ENCODE peak calls at places on chromosomes 4 and X, in nine cellular contexts. Z, C, Y, P, T, W, E, K and U are unnamed samples.

GRCh38 chrX:7889680-7890079 is 37.5 kb downstream of the PNPLA4 start:
- DNase-seq in Z (no peak), Y (no peak), P (no peak), W (no peak), T (no peak), E (no peak), C (no peak), K (no peak), U (no peak)

GRCh38 chr4:139975830-139976272 is 178.1 kb downstream of the MAML3 start:
- DNase-seq in W (no peak), K (peak), P (no peak), C (no peak), Z (no peak), E (peak), Y (no peak), T (no peak), U (no peak)

GRCh38 chr4:183141997-183142396 is 42.9 kb downstream of the WWC2 start:
- DNase-seq in W (no peak), K (no peak), E (no peak), Y (no peak), C (no peak), Z (no peak), T (no peak), P (no peak), U (no peak)

GRCh38 chr4:673349-674091 is 556 bp downstream of the ATP5ME start:
- DNase-seq in Y (no peak), K (peak), P (peak), W (peak), T (no peak), C (no peak), E (peak), Z (peak), U (no peak)

GRCh38 chr4:110005461-110006056 is 92.9 kb downstream of the EGF start:
- DNase-seq in P (peak), W (no peak), C (no peak), T (peak), Z (no peak), Y (peak), K (peak), E (no peak), U (peak)

GRCh38 chr4:41364871-41365270 is 108.1 kb downstream of the UCHL1 start:
- DNase-seq in C (no peak), Z (no peak), P (no peak), W (no peak), K (no peak), E (no peak), Y (no peak), T (no peak), U (no peak)

GRCh38 chr4:139558235-139559094 is 2.4 kb upstream of the SETD7 start:
- DNase-seq in C (peak), E (no peak), P (no peak), T (no peak), Z (peak), W (no peak), Y (no peak), K (no peak), U (no peak)

GRCh38 chrX:48489892-48490291 is 13.9 kb downstream of the FTSJ1 start:
- DNase-seq in Z (no peak), W (no peak), C (no peak), P (peak), Y (no peak), E (no peak), K (no peak), T (no peak), U (no peak)

GRCh38 chr4:34723606-34724005 is 1520.7 kb downstream of the ARAP2 start:
- DNase-seq in P (no peak), T (no peak), Y (no peak), Z (no peak), W (no peak), E (no peak), K (no peak), C (no peak), U (no peak)

GRCh38 chrX:23752740-23753435 is 9.8 kb upstream of the ACOT9 start:
- DNase-seq in T (no peak), P (no peak), E (no peak), Y (no peak), W (no peak), C (no peak), Z (no peak), K (no peak), U (no peak)

GRCh38 chr4:35771571-35771970 is 472.7 kb downstream of the ARAP2 start:
- DNase-seq in T (no peak), Z (no peak), E (no peak), W (no peak), Y (no peak), P (no peak), K (no peak), C (no peak), U (no peak)

GRCh38 chr4:159256037-159256436 is 153.2 kb downstream of the RAPGEF2 start:
- DNase-seq in T (no peak), Y (no peak), W (no peak), Z (no peak), C (no peak), E (no peak), K (no peak), P (peak), U (no peak)
- TF ChIP-seq CTCF in T (no peak), Y (peak), W (no peak), Z (no peak), C (no peak), E (no peak), K (no peak), P (peak), U (no peak)

DNA sequence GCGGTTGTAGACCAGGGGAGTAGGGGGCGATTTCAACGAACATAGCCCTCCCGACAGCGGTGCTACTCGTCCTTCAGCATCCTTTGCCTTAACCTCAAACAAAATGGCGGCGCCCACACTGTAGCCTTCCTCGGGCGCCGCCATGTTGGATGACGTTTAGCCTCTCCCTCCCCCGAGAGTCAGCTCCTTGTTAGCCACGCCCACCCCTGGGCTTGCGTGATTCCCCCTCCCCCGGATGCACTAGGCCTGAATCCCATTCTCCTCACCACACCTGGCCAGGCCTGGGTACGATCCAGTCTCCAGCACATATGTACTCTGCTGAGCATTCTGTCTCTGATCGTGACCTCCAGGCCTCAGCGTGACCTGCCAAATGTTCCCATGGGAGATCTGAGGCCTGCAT is 49.0 kb upstream of the ZNF157 start:
- DNase-seq in T (no peak), Z (peak), C (peak), P (peak), K (no peak), W (peak), E (peak), Y (no peak), U (no peak)
- TF ChIP-seq POLR2AphosphoS5 in T (no peak), Z (no peak), C (no peak), P (peak), K (no peak), W (no peak), E (no peak), Y (no peak), U (no peak)

DNA sequence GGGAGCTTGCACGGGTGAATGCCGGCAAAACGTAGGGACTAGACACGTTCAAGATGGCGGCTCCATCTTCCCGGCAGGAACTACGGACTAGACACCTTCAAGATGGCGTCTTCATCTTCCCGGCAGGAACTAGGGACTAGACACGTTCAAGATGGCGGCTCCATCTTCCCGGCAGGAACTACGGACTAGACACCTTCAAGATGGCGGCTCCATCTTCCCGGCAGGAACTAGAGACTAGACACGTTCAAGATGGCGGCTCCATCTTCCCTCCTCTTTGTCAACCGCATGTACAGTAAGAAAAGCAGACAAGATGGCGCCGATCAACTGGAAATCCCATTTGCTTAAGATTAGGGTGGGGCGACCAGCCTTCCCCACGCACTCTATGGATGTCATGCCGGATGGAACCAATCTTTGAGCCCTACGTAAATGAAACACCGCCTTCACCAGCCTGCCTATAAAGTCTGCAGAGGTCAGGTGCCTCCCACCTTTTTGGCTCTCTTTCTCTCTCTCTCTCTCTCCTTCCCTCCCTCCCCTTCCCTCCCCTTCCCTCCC is 222.4 kb downstream of the CRLF2 start:
- DNase-seq in T (peak), Y (no peak), P (no peak), E (no peak), W (peak), K (peak), C (peak), Z (peak), U (no peak)
- H3K27ac ChIP-seq in T (peak), Y (peak), P (no peak), E (no peak), W (no peak), K (peak), C (no peak), Z (peak), U (peak)

GRCh38 chr4:150799207-150799606 is 215.9 kb downstream of the LRBA start:
- DNase-seq in Z (no peak), K (no peak), P (peak), W (no peak), E (no peak), T (no peak), Y (no peak), C (no peak), U (no peak)
- TF ChIP-seq CTCF in Z (no peak), K (no peak), P (peak), W (no peak), E (no peak), T (no peak), Y (peak), C (no peak), U (no peak)

DNA sequence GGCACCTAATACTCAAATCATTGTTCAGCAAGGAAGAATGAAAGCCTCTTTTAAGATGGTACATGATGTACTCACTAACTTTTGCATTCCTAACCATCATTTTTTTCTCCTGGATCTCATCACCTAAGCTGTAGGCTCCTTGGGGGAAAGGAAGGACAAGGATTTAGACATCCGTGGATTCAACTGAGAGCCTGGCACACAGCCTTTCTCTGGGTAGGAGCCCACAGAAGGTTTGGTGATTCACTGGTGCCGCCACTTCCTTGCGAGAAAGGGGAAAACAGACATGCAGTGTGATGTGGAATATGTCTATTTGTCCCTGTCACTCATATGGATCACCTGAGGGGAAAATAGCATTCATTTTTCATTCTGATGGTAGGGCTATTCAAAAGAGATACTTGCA is 147.3 kb downstream of the PCDH7 start:
- DNase-seq in Y (no peak), P (no peak), W (peak), E (peak), K (no peak), T (no peak), Z (no peak), C (peak), U (no peak)
- TF ChIP-seq POLR2AphosphoS5 in Y (no peak), P (no peak), W (no peak), E (no peak), K (no peak), T (no peak), Z (no peak), C (no peak), U (no peak)

DNA sequence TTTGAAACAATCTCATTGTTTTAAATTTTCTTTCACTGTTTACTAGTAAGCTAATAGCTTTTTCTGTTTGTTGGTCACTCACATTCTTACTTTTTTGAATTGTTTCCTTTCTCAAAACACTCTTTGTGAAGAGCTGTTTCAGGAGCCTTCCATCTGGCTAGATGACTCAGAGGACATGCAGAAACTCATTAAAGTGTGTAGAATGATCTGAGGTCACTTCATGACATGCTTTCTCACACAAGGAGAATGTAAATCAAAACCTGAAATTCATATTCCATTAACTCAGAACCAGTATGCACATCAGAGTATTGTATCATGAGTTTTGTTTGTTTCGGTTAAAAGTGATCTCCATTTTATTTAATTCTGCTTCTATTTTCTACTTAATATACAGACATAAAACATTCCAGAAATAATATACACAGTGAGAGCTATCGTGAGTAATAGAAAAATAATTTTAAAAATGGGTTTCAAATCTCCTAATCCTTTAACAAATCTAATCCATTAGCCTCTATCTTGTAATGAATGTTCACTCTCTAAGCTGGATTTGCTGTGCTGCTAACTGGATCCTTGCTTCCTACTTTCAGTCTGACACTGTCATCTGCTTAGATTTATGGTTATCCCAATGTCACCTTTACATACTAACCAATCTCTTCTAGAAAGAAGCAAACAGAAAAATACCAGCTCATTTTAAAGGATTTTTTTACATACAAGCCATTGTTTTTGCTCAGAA is 449.6 kb downstream of the FSTL5 start:
- DNase-seq in E (no peak), W (no peak), Z (no peak), T (no peak), K (no peak), Y (no peak), P (no peak), C (no peak), U (no peak)
- H3K27ac ChIP-seq in E (no peak), W (no peak), Z (no peak), T (no peak), K (no peak), Y (peak), P (no peak), C (no peak), U (no peak)

DNA sequence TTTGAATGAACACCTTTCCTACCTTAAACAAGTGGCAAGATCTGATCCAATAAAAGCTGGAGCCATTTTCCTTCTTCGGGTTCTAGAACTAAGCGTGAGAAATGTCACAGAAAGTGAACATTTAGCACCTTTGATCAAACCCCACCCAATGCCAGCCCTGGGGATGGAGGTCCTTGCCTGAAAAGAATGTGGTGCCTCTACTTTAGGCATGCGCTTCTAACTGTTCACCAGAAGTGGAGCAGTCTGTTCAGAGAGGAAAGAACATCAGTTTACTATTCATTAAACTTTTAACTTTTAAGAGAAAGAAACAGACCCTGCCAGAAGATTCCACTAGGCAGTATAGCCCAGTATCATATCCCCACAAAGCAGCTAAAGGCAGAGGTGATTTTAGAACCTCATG is 75.9 kb downstream of the INTS12 start:
- DNase-seq in Z (no peak), C (no peak), Y (no peak), K (no peak), T (no peak), E (no peak), W (no peak), P (peak), U (no peak)
- TF ChIP-seq CTCF in Z (no peak), C (no peak), Y (no peak), K (no peak), T (no peak), E (no peak), W (no peak), P (no peak), U (no peak)